ENCODE peak calls at places on chromosomes 12 and 14, in six cellular contexts. S is K562, A is H1, G is GM12878, T is HepG2, E is GM12891. J is an unnamed sample.

GRCh38 chr14:20516921-20517320 is 11.6 kb downstream of the RNASE10 start:
- DNase-seq in S (no peak), A (no peak), G (no peak), T (no peak), E (no peak), J (no peak)

GRCh38 chr14:95452176-95452889 is 64.1 kb downstream of the SYNE3 start:
- DNase-seq in S (no peak), A (peak; percentile 60), G (no peak), T (peak; percentile 51), E (peak; percentile 44), J (no peak)

GRCh38 chr12:47316609-47317049 is 236.9 kb upstream of the AMIGO2 start:
- DNase-seq in S (no peak), A (no peak), G (no peak), T (no peak), E (no peak), J (no peak)

GRCh38 chr12:62256408-62257079 is 3.7 kb upstream of the USP15 start:
- DNase-seq in S (peak; percentile 17), A (no peak), G (no peak), T (no peak), E (no peak), J (no peak)

GRCh38 chr12:107515446-107515958 is 170.1 kb upstream of the PWP1 start:
- DNase-seq in S (no peak), A (no peak), G (no peak), T (no peak), E (no peak), J (no peak)

GRCh38 chr12:82625523-82625922 is 61.2 kb upstream of the TMTC2 start:
- DNase-seq in S (no peak), A (no peak), G (no peak), T (no peak), E (no peak), J (no peak)

GRCh38 chr14:77638738-77639137 is 22.3 kb upstream of the SPTLC2 start:
- DNase-seq in S (no peak), A (no peak), G (no peak), T (no peak), E (no peak), J (no peak)

GRCh38 chr12:75177997-75178396 is 31.6 kb downstream of the KCNC2 start:
- DNase-seq in S (no peak), A (no peak), G (no peak), T (peak; percentile 7), E (no peak), J (no peak)

GRCh38 chr12:120680165-120680738 is 6.7 kb upstream of the MLEC start:
- DNase-seq in S (no peak), A (no peak), G (no peak), T (no peak), E (no peak), J (no peak)

GRCh38 chr12:79206871-79207270 is 342.3 kb downstream of the SYT1 start:
- DNase-seq in S (no peak), A (no peak), G (no peak), T (no peak), E (no peak), J (no peak)

GRCh38 chr14:63717704-63718103 is 10.2 kb downstream of the SGPP1 start:
- DNase-seq in S (no peak), A (no peak), G (no peak), T (no peak), E (no peak), J (no peak)

GRCh38 chr12:49069507-49070346 is at the start of gene RHEBL1:
- DNase-seq in S (peak; percentile 99), A (peak; percentile 98), G (peak; percentile 94), T (peak; percentile 94), E (peak; percentile 94), J (peak; percentile 96)

GRCh38 chr12:80269953-80270552 is 170.7 kb downstream of the OTOGL start:
- DNase-seq in S (peak; percentile 15), A (no peak), G (no peak), T (peak; percentile 24), E (no peak), J (no peak)

GRCh38 chr12:47221256-47222023 is 141.7 kb upstream of the AMIGO2 start:
- DNase-seq in S (no peak), A (no peak), G (no peak), T (peak; percentile 90), E (no peak), J (no peak)

GRCh38 chr14:102131741-102132140 is 8.0 kb upstream of the WDR20 start:
- DNase-seq in S (no peak), A (no peak), G (no peak), T (no peak), E (no peak), J (no peak)

GRCh38 chr12:124792961-124793441 is 70.7 kb downstream of the SCARB1 start:
- DNase-seq in S (no peak), A (no peak), G (no peak), T (no peak), E (no peak), J (no peak)

GRCh38 chr12:130097342-130097741 is 64.9 kb upstream of the FZD10 start:
- DNase-seq in S (no peak), A (no peak), G (no peak), T (no peak), E (no peak), J (no peak)

GRCh38 chr12:28023156-28023887 is 50.8 kb upstream of the PTHLH start:
- DNase-seq in S (no peak), A (no peak), G (no peak), T (peak; percentile 20), E (no peak), J (no peak)

GRCh38 chr12:94676011-94676709 is 25.8 kb upstream of the TMCC3 start:
- DNase-seq in S (no peak), A (no peak), G (peak; percentile 65), T (no peak), E (no peak), J (no peak)

GRCh38 chr12:109840349-109841073 is 7.3 kb upstream of the TRPV4 start:
- DNase-seq in S (no peak), A (no peak), G (no peak), T (peak; percentile 59), E (no peak), J (no peak)

DNA sequence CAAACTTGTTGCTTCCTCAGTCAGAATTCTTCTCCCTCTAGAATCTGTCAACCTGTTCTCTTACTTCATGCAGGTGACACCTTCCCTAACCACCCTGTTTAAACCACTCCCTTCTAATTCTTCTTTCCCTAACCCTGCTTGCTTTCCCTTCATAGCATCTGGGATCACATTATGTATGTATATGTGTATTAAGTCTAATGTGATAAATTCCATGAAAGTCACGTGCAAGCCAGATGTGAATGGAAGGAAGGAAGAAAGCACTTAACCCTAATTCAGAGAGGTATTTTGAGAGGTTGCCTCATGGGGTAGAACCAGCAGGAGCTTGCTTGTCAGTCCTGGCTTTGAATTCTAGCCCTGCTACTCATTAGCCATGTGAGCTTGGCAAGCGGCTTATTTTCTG is 340.0 kb downstream of the TRHDE start:
- DNase-seq in S (no peak), A (no peak), G (no peak), T (no peak), E (no peak), J (no peak)
- TF ChIP-seq POLR2AphosphoS5 in S (no peak), A (no peak), G (no peak), T (no peak), E (no peak), J (no peak)

GRCh38 chr14:73027546-73027945 is 640 bp upstream of the ZFYVE1 start:
- DNase-seq in S (no peak), A (no peak), G (no peak), T (no peak), E (no peak), J (no peak)

GRCh38 chr14:73026243-73026844 is 562 bp downstream of the ZFYVE1 start:
- DNase-seq in S (no peak), A (no peak), G (no peak), T (no peak), E (no peak), J (peak; percentile 21)

GRCh38 chr14:73025544-73025943 is 1.4 kb downstream of the ZFYVE1 start:
- DNase-seq in S (no peak), A (no peak), G (no peak), T (no peak), E (no peak), J (no peak)

GRCh38 chr14:73026845-73027542 is at the start of gene ZFYVE1:
- DNase-seq in S (peak; percentile 86), A (peak; percentile 89), G (peak; percentile 94), T (peak; percentile 96), E (peak; percentile 87), J (peak; percentile 92)

GRCh38 chr14:73022051-73022450 is 4.9 kb downstream of the ZFYVE1 start:
- DNase-seq in S (no peak), A (no peak), G (no peak), T (no peak), E (no peak), J (no peak)
- TF ChIP-seq TAF1 in S (no peak), A (no peak), G (no peak), T (no peak), E (no peak), J (no peak)

GRCh38 chr14:37597538-37598084 is 2.2 kb downstream of the TTC6 start:
- DNase-seq in S (no peak), A (peak; percentile 73), G (no peak), T (no peak), E (no peak), J (no peak)

GRCh38 chr14:37596790-37597189 is 1.4 kb downstream of the TTC6 start:
- DNase-seq in S (no peak), A (no peak), G (no peak), T (no peak), E (no peak), J (no peak)

GRCh38 chr14:37598973-37599526 is 3.6 kb downstream of the TTC6 start:
- DNase-seq in S (no peak), A (no peak), G (no peak), T (no peak), E (no peak), J (no peak)

GRCh38 chr14:37599527-37600368 is 4.3 kb downstream of the TTC6 start:
- DNase-seq in S (no peak), A (peak; percentile 76), G (no peak), T (no peak), E (no peak), J (no peak)

DNA sequence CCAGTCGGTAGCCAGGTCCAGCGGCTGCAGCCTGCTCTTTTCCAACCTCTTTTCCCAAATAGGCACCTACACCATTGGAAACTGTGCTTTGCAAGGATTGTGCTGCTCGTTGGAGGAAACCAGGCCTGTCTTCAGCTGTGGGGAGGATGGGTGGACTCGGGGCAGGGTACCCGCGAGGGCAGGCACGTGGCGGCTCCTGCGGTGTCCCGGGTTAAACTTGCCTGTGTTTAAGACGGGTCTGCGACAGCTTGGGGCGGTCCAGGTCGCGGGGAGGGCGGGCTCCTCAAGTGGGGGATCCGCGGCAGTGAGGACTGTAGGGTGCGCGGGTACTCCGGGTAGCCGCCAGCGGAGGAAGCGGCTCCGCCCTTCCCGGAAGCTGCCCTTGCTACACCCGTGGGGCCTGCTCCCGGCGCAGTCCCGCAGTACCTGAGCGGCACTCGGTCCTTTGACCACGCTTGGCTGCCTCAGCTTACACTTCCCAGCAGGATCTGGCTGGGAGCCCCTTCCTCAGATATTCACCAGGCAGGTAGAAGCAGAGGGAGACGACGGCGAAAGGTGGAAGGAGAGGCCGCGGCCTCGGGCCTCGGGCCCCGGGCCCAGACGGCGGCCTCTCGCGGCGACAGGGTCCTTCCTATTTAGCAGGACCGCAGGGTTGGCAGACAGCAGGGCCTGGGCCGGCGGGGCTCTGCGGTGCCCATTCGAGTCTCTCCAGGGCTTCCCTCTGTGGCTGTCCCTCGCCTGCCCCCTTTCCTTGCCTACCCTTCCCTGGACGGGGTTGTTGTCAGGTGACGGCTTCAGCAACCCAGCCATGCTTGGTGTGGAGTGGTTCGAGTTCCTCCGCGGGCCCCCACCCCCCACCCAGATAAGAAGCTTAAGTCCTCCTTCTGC is 2.9 kb downstream of the TTC6 start:
- DNase-seq in S (no peak), A (peak; percentile 69), G (no peak), T (no peak), E (no peak), J (no peak)
- TF ChIP-seq POLR2A in S (no peak), A (no peak), G (no peak), T (no peak), E (no peak), J (no peak)

GRCh38 chr12:56079729-56080555 is at the start of gene ERBB3:
- DNase-seq in S (peak; percentile 94), A (peak; percentile 87), G (no peak), T (peak; percentile 82), E (peak; percentile 61), J (peak; percentile 58)
- TF ChIP-seq POLR2AphosphoS5 in S (no peak), A (peak; percentile 46), G (no peak), T (peak; percentile 77), E (no peak), J (no peak)